ENCODE peak calls at places on chromosome 12, in six cellular contexts. One of them, this sample, is unnamed.
A peak's percentile ranks its signal among the peaks of the same experiment; 100 is the strongest.

GRCh38 chr12:111029305-111029704 is 108.9 kb upstream of the MYL2 start:
- DNase-seq in cerebellar cortex: no peak
- DNase-seq in testis: no peak
- DNase-seq in NCI-H1092 treated with DMSO at 0.1 percent for 48 hours: no peak
- DNase-seq in germinal center: no peak
- DNase-seq in SK-MEL-5: no peak
- DNase-seq in this sample: no peak

GRCh38 chr12:132084681-132085635 is 59.2 kb downstream of the DDX51 start:
- DNase-seq in NCI-H1092 treated with DMSO at 0.1 percent for 48 hours: peak; percentile 41
- DNase-seq in cerebellar cortex: peak; percentile 31
- DNase-seq in testis: peak; percentile 66
- DNase-seq in germinal center: peak; percentile 48
- DNase-seq in SK-MEL-5: peak; percentile 56
- DNase-seq in this sample: peak; percentile 53

GRCh38 chr12:96136129-96136528 is 58.0 kb upstream of the ELK3 start:
- DNase-seq in cerebellar cortex: no peak
- DNase-seq in NCI-H1092 treated with DMSO at 0.1 percent for 48 hours: no peak
- DNase-seq in SK-MEL-5: peak; percentile 83
- DNase-seq in germinal center: no peak
- DNase-seq in testis: no peak
- DNase-seq in this sample: no peak

GRCh38 chr12:95083938-95084337 is 10.5 kb upstream of the NR2C1 start:
- DNase-seq in germinal center: no peak
- DNase-seq in SK-MEL-5: peak; percentile 69
- DNase-seq in NCI-H1092 treated with DMSO at 0.1 percent for 48 hours: no peak
- DNase-seq in cerebellar cortex: peak; percentile 90
- DNase-seq in testis: peak; percentile 39
- DNase-seq in this sample: no peak

GRCh38 chr12:52050771-52051541 is at the start of gene NR4A1:
- DNase-seq in SK-MEL-5: peak; percentile 95
- DNase-seq in NCI-H1092 treated with DMSO at 0.1 percent for 48 hours: peak; percentile 78
- DNase-seq in germinal center: peak; percentile 96
- DNase-seq in cerebellar cortex: peak; percentile 71
- DNase-seq in testis: peak; percentile 98
- DNase-seq in this sample: peak; percentile 96

GRCh38 chr12:130606245-130606644 is 109.9 kb downstream of the RIMBP2 start:
- DNase-seq in cerebellar cortex: no peak
- DNase-seq in SK-MEL-5: no peak
- DNase-seq in testis: no peak
- DNase-seq in germinal center: no peak
- DNase-seq in NCI-H1092 treated with DMSO at 0.1 percent for 48 hours: no peak
- DNase-seq in this sample: no peak

GRCh38 chr12:26434299-26434915 is 239.0 kb downstream of the SSPN start:
- DNase-seq in cerebellar cortex: peak; percentile 60
- DNase-seq in germinal center: peak; percentile 61
- DNase-seq in SK-MEL-5: peak; percentile 84
- DNase-seq in testis: peak; percentile 37
- DNase-seq in NCI-H1092 treated with DMSO at 0.1 percent for 48 hours: peak; percentile 52
- DNase-seq in this sample: peak; percentile 53

GRCh38 chr12:130826151-130826801 is 12.8 kb downstream of the STX2 start:
- DNase-seq in cerebellar cortex: peak; percentile 13
- DNase-seq in SK-MEL-5: peak; percentile 46
- DNase-seq in testis: peak; percentile 61
- DNase-seq in NCI-H1092 treated with DMSO at 0.1 percent for 48 hours: no peak
- DNase-seq in germinal center: peak; percentile 39
- DNase-seq in this sample: peak; percentile 21

GRCh38 chr12:92332552-92332951 is 186.9 kb upstream of the BTG1 start:
- DNase-seq in SK-MEL-5: no peak
- DNase-seq in testis: no peak
- DNase-seq in cerebellar cortex: no peak
- DNase-seq in NCI-H1092 treated with DMSO at 0.1 percent for 48 hours: no peak
- DNase-seq in germinal center: no peak
- DNase-seq in this sample: no peak

GRCh38 chr12:8562310-8562709 is 21.6 kb upstream of the CLEC4E start:
- DNase-seq in germinal center: no peak
- DNase-seq in SK-MEL-5: no peak
- DNase-seq in testis: peak; percentile 52
- DNase-seq in NCI-H1092 treated with DMSO at 0.1 percent for 48 hours: no peak
- DNase-seq in cerebellar cortex: no peak
- DNase-seq in this sample: no peak

GRCh38 chr12:66636771-66637170 is 42.1 kb downstream of the GRIP1 start:
- DNase-seq in NCI-H1092 treated with DMSO at 0.1 percent for 48 hours: no peak
- DNase-seq in testis: peak; percentile 21
- DNase-seq in germinal center: no peak
- DNase-seq in SK-MEL-5: no peak
- DNase-seq in cerebellar cortex: no peak
- DNase-seq in this sample: peak; percentile 26

GRCh38 chr12:2092890-2093289 is 40.1 kb downstream of the CACNA1C start:
- DNase-seq in testis: no peak
- DNase-seq in germinal center: no peak
- DNase-seq in SK-MEL-5: no peak
- DNase-seq in cerebellar cortex: no peak
- DNase-seq in NCI-H1092 treated with DMSO at 0.1 percent for 48 hours: no peak
- DNase-seq in this sample: no peak

GRCh38 chr12:77947326-77947725 is 116.6 kb downstream of the NAV3 start:
- DNase-seq in SK-MEL-5: peak; percentile 23
- DNase-seq in germinal center: no peak
- DNase-seq in testis: no peak
- DNase-seq in NCI-H1092 treated with DMSO at 0.1 percent for 48 hours: no peak
- DNase-seq in cerebellar cortex: no peak
- DNase-seq in this sample: no peak

GRCh38 chr12:115752913-115753726 is 524.4 kb downstream of the MED13L start:
- DNase-seq in germinal center: peak; percentile 25
- DNase-seq in testis: peak; percentile 70
- DNase-seq in cerebellar cortex: peak; percentile 64
- DNase-seq in NCI-H1092 treated with DMSO at 0.1 percent for 48 hours: peak; percentile 78
- DNase-seq in SK-MEL-5: peak; percentile 79
- DNase-seq in this sample: peak; percentile 42

GRCh38 chr12:131773582-131774221 is 54.5 kb upstream of the MMP17 start:
- DNase-seq in cerebellar cortex: no peak
- DNase-seq in SK-MEL-5: no peak
- DNase-seq in NCI-H1092 treated with DMSO at 0.1 percent for 48 hours: peak; percentile 50
- DNase-seq in germinal center: peak; percentile 71
- DNase-seq in testis: no peak
- DNase-seq in this sample: peak; percentile 82

GRCh38 chr12:4144676-4145075 is 128.9 kb upstream of the CCND2 start:
- DNase-seq in germinal center: no peak
- DNase-seq in cerebellar cortex: no peak
- DNase-seq in testis: no peak
- DNase-seq in NCI-H1092 treated with DMSO at 0.1 percent for 48 hours: no peak
- DNase-seq in SK-MEL-5: no peak
- DNase-seq in this sample: no peak

GRCh38 chr12:96420255-96420930 is 20.2 kb upstream of the CDK17 start:
- DNase-seq in cerebellar cortex: no peak
- DNase-seq in germinal center: no peak
- DNase-seq in NCI-H1092 treated with DMSO at 0.1 percent for 48 hours: no peak
- DNase-seq in SK-MEL-5: no peak
- DNase-seq in testis: no peak
- DNase-seq in this sample: no peak

GRCh38 chr12:65592416-65592815 is 231.9 kb upstream of the HMGA2 start:
- DNase-seq in testis: no peak
- DNase-seq in cerebellar cortex: no peak
- DNase-seq in NCI-H1092 treated with DMSO at 0.1 percent for 48 hours: no peak
- DNase-seq in SK-MEL-5: no peak
- DNase-seq in germinal center: no peak
- DNase-seq in this sample: no peak

GRCh38 chr12:25557830-25558436 is 4.8 kb upstream of the LMNTD1 start:
- DNase-seq in testis: peak; percentile 44
- DNase-seq in SK-MEL-5: peak; percentile 82
- DNase-seq in NCI-H1092 treated with DMSO at 0.1 percent for 48 hours: no peak
- DNase-seq in germinal center: peak; percentile 10
- DNase-seq in cerebellar cortex: peak; percentile 15
- DNase-seq in this sample: peak; percentile 47

GRCh38 chr12:30982413-30982812 is 55.9 kb downstream of the TSPAN11 start:
- DNase-seq in SK-MEL-5: no peak
- DNase-seq in germinal center: no peak
- DNase-seq in NCI-H1092 treated with DMSO at 0.1 percent for 48 hours: no peak
- DNase-seq in testis: no peak
- DNase-seq in cerebellar cortex: no peak
- DNase-seq in this sample: no peak

GRCh38 chr12:54017845-54018607 is 9.2 kb downstream of the HOXC8 start:
- DNase-seq in testis: peak; percentile 93
- DNase-seq in cerebellar cortex: peak; percentile 88
- DNase-seq in germinal center: peak; percentile 97
- DNase-seq in SK-MEL-5: peak; percentile 94
- DNase-seq in NCI-H1092 treated with DMSO at 0.1 percent for 48 hours: peak; percentile 98
- DNase-seq in this sample: peak; percentile 85

GRCh38 chr12:96989916-96990315 is 82.9 kb downstream of the NEDD1 start:
- DNase-seq in testis: no peak
- DNase-seq in SK-MEL-5: peak; percentile 38
- DNase-seq in cerebellar cortex: peak; percentile 17
- DNase-seq in germinal center: no peak
- DNase-seq in NCI-H1092 treated with DMSO at 0.1 percent for 48 hours: no peak
- DNase-seq in this sample: peak; percentile 31

GRCh38 chr12:113077057-113077858 is 20.7 kb downstream of the DTX1 start:
- DNase-seq in cerebellar cortex: no peak
- DNase-seq in testis: no peak
- DNase-seq in NCI-H1092 treated with DMSO at 0.1 percent for 48 hours: no peak
- DNase-seq in SK-MEL-5: no peak
- DNase-seq in germinal center: no peak
- DNase-seq in this sample: no peak

GRCh38 chr12:54751493-54751892 is 102.8 kb upstream of the MUCL1 start:
- DNase-seq in NCI-H1092 treated with DMSO at 0.1 percent for 48 hours: no peak
- DNase-seq in germinal center: no peak
- DNase-seq in SK-MEL-5: no peak
- DNase-seq in cerebellar cortex: no peak
- DNase-seq in testis: no peak
- DNase-seq in this sample: no peak

GRCh38 chr12:81596558-81596957 is 162.6 kb downstream of the PPFIA2 start:
- DNase-seq in cerebellar cortex: no peak
- DNase-seq in SK-MEL-5: no peak
- DNase-seq in NCI-H1092 treated with DMSO at 0.1 percent for 48 hours: peak; percentile 28
- DNase-seq in testis: no peak
- DNase-seq in germinal center: no peak
- DNase-seq in this sample: no peak

GRCh38 chr12:6788972-6789905 is at the start of gene CD4:
- DNase-seq in SK-MEL-5: no peak
- DNase-seq in cerebellar cortex: no peak
- DNase-seq in germinal center: no peak
- DNase-seq in testis: peak; percentile 61
- DNase-seq in NCI-H1092 treated with DMSO at 0.1 percent for 48 hours: no peak
- DNase-seq in this sample: peak; percentile 60